ENCODE peak calls at places on chromosome 16, in eight cellular contexts. J is Calu3; S is EH; V is mesothelial cell of epicardium; F is brain microvascular endothelial cell; T is NCI-H446 treated with DMSO at 0.1 percent for 48 hours; H is fibroblast of the aortic adventitia; G is activated CD4-positive, alpha-beta T cell treated with anti-CD3 and anti-CD28 coated beads for 36 hours. I is an unnamed sample.

GRCh38 chr16:68972720-68973119 is 129.4 kb downstream of the TANGO6 start:
- DNase-seq in T (no peak), V (no peak), H (peak; percentile 59), F (peak; percentile 77), G (no peak), J (peak; percentile 4), S (peak; percentile 74), I (no peak)

GRCh38 chr16:9007177-9007794 is 43.6 kb upstream of the USP7 start:
- DNase-seq in V (no peak), F (peak; percentile 43), T (no peak), G (no peak), S (no peak), H (peak; percentile 23), J (no peak), I (no peak)

GRCh38 chr16:27859020-27859419 is 204.5 kb downstream of the GSG1L start:
- DNase-seq in J (no peak), F (no peak), S (no peak), H (no peak), T (no peak), G (no peak), V (no peak), I (no peak)

GRCh38 chr16:87968541-87968940 is 17.3 kb downstream of the BANP start:
- DNase-seq in F (peak; percentile 53), J (no peak), S (no peak), G (no peak), T (no peak), V (no peak), H (no peak), I (no peak)

GRCh38 chr16:81831722-81832126 is 52.6 kb downstream of the PLCG2 start:
- DNase-seq in F (no peak), G (peak; percentile 69), H (no peak), T (no peak), S (peak; percentile 4), V (no peak), J (no peak), I (no peak)

GRCh38 chr16:5979905-5980550 is 882.4 kb upstream of the EEF2KMT start:
- DNase-seq in S (no peak), F (no peak), V (no peak), J (no peak), H (no peak), T (no peak), G (no peak), I (no peak)

GRCh38 chr16:87506423-87507350 is 13.9 kb upstream of the ZCCHC14 start:
- DNase-seq in J (no peak), S (no peak), H (no peak), F (no peak), V (no peak), T (no peak), G (no peak), I (no peak)

GRCh38 chr16:70482624-70483023 is 28.2 kb downstream of the FCSK start:
- DNase-seq in F (no peak), S (peak; percentile 29), H (no peak), G (no peak), T (no peak), V (no peak), J (no peak), I (no peak)

GRCh38 chr16:3147046-3147756 is 12.4 kb downstream of the ZNF213 start:
- DNase-seq in V (no peak), J (no peak), G (no peak), H (no peak), S (no peak), T (no peak), F (no peak), I (no peak)

GRCh38 chr16:67719778-67720144 is 645 bp upstream of the GFOD2 start:
- DNase-seq in H (peak; percentile 52), T (no peak), G (peak; percentile 33), V (no peak), S (peak; percentile 81), F (peak; percentile 70), J (peak; percentile 22), I (no peak)

GRCh38 chr16:67781548-67781921 is 24.8 kb downstream of the RANBP10 start:
- DNase-seq in H (no peak), F (no peak), T (no peak), G (peak; percentile 55), J (no peak), V (no peak), S (no peak), I (no peak)

GRCh38 chr16:50185005-50185505 is 31.9 kb downstream of the TENT4B start:
- DNase-seq in S (peak; percentile 89), G (no peak), H (peak; percentile 82), V (no peak), J (peak; percentile 49), F (no peak), T (no peak), I (no peak)